ENCODE peak calls at places on chromosomes 2 and 18, in five cellular contexts. S is right atrium auricular region, G is upper lobe of right lung, H is fibroblast of mammary gland, P is NB4. X is an unnamed sample.

GRCh38 chr18:55234366-55235093 is 275.3 kb upstream of the CCDC68 start:
- DNase-seq in P (peak; percentile 80), G (peak; percentile 71), S (peak; percentile 88), H (peak; percentile 82), X (peak; percentile 94)

GRCh38 chr2:36192978-36193377 is 162.6 kb upstream of the CRIM1 start:
- DNase-seq in G (no peak), H (no peak), P (no peak), S (no peak), X (no peak)

GRCh38 chr2:68279691-68280090 is 27.4 kb upstream of the PPP3R1 start:
- DNase-seq in S (no peak), H (no peak), G (no peak), P (no peak), X (no peak)

GRCh38 chr2:88307817-88308216 is 137.7 kb downstream of the THNSL2 start:
- DNase-seq in H (peak; percentile 3), S (no peak), G (no peak), P (peak; percentile 43), X (no peak)

GRCh38 chr2:219557791-219558785 is 13.3 kb downstream of the OBSL1 start:
- DNase-seq in H (no peak), S (no peak), G (no peak), P (no peak), X (no peak)

GRCh38 chr2:204586444-204587165 is 41.3 kb downstream of the PARD3B start:
- DNase-seq in S (no peak), G (no peak), H (no peak), P (no peak), X (no peak)

GRCh38 chr2:41941831-41942230 is 106.0 kb upstream of the PKDCC start:
- DNase-seq in P (peak; percentile 42), G (no peak), H (no peak), S (no peak), X (no peak)

GRCh38 chr18:73990241-73990640 is 157.4 kb downstream of the FBXO15 start:
- DNase-seq in P (no peak), S (no peak), G (no peak), H (peak; percentile 82), X (peak; percentile 84)

GRCh38 chr2:158533009-158533408 is 76.3 kb downstream of the PKP4 start:
- DNase-seq in G (no peak), P (no peak), H (no peak), S (no peak), X (no peak)

GRCh38 chr2:75788925-75789324 is 78.2 kb upstream of the GCFC2 start:
- DNase-seq in G (no peak), P (no peak), H (no peak), S (no peak), X (no peak)

GRCh38 chr2:38037757-38038615 is 38.0 kb downstream of the CYP1B1 start:
- DNase-seq in P (peak; percentile 69), G (no peak), H (peak; percentile 77), S (peak; percentile 66), X (no peak)

GRCh38 chr2:25528173-25528572 is 145.2 kb downstream of the DTNB start:
- DNase-seq in G (no peak), H (peak; percentile 61), S (no peak), P (no peak), X (no peak)

GRCh38 chr2:54603357-54603756 is 120.1 kb upstream of the EML6 start:
- DNase-seq in P (no peak), G (no peak), S (no peak), H (peak; percentile 19), X (no peak)

GRCh38 chr2:86552889-86553288 is 10.4 kb downstream of the CHMP3 start:
- DNase-seq in P (no peak), G (no peak), H (no peak), S (no peak), X (no peak)

GRCh38 chr2:238105506-238106338 is 5.6 kb downstream of the ESPNL start:
- DNase-seq in P (no peak), S (no peak), G (peak; percentile 56), H (no peak), X (no peak)

GRCh38 chr2:113117594-113118262 is 9.7 kb upstream of the IL1RN start:
- DNase-seq in S (peak; percentile 57), P (peak; percentile 52), H (peak; percentile 97), G (no peak), X (peak; percentile 92)

GRCh38 chr2:1590611-1591460 is 153.5 kb downstream of the PXDN start:
- DNase-seq in S (no peak), P (no peak), H (no peak), G (peak; percentile 57), X (no peak)

GRCh38 chr18:49024408-49024807 is 73.6 kb upstream of the SMAD7 start:
- DNase-seq in P (no peak), H (no peak), G (peak; percentile 21), S (peak; percentile 38), X (no peak)

GRCh38 chr2:40625849-40626248 is 174.0 kb upstream of the SLC8A1 start:
- DNase-seq in S (no peak), P (peak; percentile 7), H (peak; percentile 91), G (no peak), X (no peak)

GRCh38 chr18:23134780-23135678 is at the start of gene CABLES1:
- DNase-seq in S (peak; percentile 80), P (peak; percentile 73), H (peak; percentile 22), G (peak; percentile 89), X (no peak)

GRCh38 chr2:96225016-96225533 is 16.4 kb upstream of the STARD7 start:
- DNase-seq in G (no peak), H (no peak), P (peak; percentile 92), S (no peak), X (no peak)

GRCh38 chr2:231674587-231675334 is 33.6 kb upstream of the PTMA start:
- DNase-seq in H (peak; percentile 34), P (peak; percentile 88), G (peak; percentile 89), S (peak; percentile 77), X (no peak)

GRCh38 chr2:69770193-69770702 is 28.3 kb downstream of the ANXA4 start:
- DNase-seq in G (no peak), H (peak; percentile 92), P (peak; percentile 75), S (peak; percentile 80), X (no peak)

GRCh38 chr2:109239720-109240119 is 110.7 kb downstream of the SH3RF3 start:
- DNase-seq in S (peak; percentile 65), P (peak; percentile 86), G (no peak), H (peak; percentile 73), X (no peak)

GRCh38 chr2:216345846-216346245 is 26.4 kb downstream of the MARCHF4 start:
- DNase-seq in H (no peak), S (no peak), P (no peak), G (no peak), X (peak; percentile 87)

GRCh38 chr2:48932667-48933066 is 177.1 kb upstream of the LHCGR start:
- DNase-seq in H (no peak), G (no peak), P (no peak), S (no peak), X (peak; percentile 75)

GRCh38 chr18:13613099-13613498 is 113.3 kb downstream of the FAM210A start:
- DNase-seq in G (no peak), H (no peak), S (no peak), P (no peak), X (peak; percentile 5)

GRCh38 chr2:204452464-204453023 is 92.7 kb upstream of the PARD3B start:
- DNase-seq in S (peak; percentile 66), G (no peak), H (peak; percentile 92), P (no peak), X (no peak)

GRCh38 chr2:74002515-74003391 is 18.0 kb downstream of the TET3 start:
- DNase-seq in S (peak; percentile 75), H (peak; percentile 67), G (peak; percentile 92), P (peak; percentile 88), X (no peak)

GRCh38 chr2:159071190-159071915 is 102.9 kb downstream of the TANC1 start:
- DNase-seq in S (no peak), G (no peak), H (peak; percentile 66), P (no peak), X (no peak)

DNA sequence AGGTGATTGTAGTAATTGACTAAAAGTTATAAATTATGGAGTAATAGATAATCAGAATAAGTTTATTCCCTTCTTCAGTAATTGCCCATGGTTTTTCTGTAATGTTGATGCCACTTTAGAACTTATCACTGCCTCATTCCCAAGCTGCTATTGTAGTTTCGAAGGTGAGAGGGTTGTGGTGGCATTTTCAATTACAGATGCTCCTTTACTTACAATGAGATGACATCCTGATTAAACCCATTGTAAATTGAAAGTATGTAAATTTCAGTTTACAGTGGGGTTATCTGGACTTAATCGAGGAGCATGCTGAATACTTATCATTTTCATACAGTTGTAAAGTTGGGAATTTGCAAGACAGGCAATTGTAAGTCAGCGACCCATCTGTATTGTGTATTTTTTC is 2.9 kb downstream of the NDUFV2 start:
- DNase-seq in S (no peak), P (no peak), G (no peak), H (no peak), X (no peak)
- H3K4me3 ChIP-seq in S (no peak overlapping the region), P (peak overlapping the region; percentile 99), G (peak overlapping the region; percentile 77), H (peak overlapping the region; percentile 21), X (peak overlapping the region; percentile 79)

GRCh38 chr2:61353909-61354308 is 117.0 kb downstream of the USP34 start:
- DNase-seq in P (no peak), S (no peak), H (no peak), G (no peak), X (no peak)

GRCh38 chr2:61356958-61357350 is 113.9 kb downstream of the USP34 start:
- DNase-seq in S (no peak), P (no peak), H (peak; percentile 52), G (no peak), X (no peak)

GRCh38 chr2:61354486-61355197 is 116.2 kb downstream of the USP34 start:
- DNase-seq in P (no peak), G (no peak), H (peak; percentile 25), S (no peak), X (no peak)

GRCh38 chr2:61357681-61358080 is 113.2 kb downstream of the USP34 start:
- DNase-seq in G (peak; percentile 78), P (no peak), S (no peak), H (peak; percentile 31), X (no peak)

GRCh38 chr2:61356261-61356957 is 114.5 kb downstream of the USP34 start:
- DNase-seq in S (no peak), P (no peak), H (peak; percentile 55), G (no peak), X (no peak)
- H3K4me3 ChIP-seq in S (no peak overlapping the region), P (no peak overlapping the region), H (no peak overlapping the region), G (no peak overlapping the region), X (no peak overlapping the region)

GRCh38 chr2:169867579-169867978 is 40.3 kb downstream of the UBR3 start:
- DNase-seq in P (no peak), S (no peak), H (no peak), G (no peak), X (no peak)
- H3K4me3 ChIP-seq in P (no peak overlapping the region), S (no peak overlapping the region), H (no peak overlapping the region), G (no peak overlapping the region), X (no peak overlapping the region)

DNA sequence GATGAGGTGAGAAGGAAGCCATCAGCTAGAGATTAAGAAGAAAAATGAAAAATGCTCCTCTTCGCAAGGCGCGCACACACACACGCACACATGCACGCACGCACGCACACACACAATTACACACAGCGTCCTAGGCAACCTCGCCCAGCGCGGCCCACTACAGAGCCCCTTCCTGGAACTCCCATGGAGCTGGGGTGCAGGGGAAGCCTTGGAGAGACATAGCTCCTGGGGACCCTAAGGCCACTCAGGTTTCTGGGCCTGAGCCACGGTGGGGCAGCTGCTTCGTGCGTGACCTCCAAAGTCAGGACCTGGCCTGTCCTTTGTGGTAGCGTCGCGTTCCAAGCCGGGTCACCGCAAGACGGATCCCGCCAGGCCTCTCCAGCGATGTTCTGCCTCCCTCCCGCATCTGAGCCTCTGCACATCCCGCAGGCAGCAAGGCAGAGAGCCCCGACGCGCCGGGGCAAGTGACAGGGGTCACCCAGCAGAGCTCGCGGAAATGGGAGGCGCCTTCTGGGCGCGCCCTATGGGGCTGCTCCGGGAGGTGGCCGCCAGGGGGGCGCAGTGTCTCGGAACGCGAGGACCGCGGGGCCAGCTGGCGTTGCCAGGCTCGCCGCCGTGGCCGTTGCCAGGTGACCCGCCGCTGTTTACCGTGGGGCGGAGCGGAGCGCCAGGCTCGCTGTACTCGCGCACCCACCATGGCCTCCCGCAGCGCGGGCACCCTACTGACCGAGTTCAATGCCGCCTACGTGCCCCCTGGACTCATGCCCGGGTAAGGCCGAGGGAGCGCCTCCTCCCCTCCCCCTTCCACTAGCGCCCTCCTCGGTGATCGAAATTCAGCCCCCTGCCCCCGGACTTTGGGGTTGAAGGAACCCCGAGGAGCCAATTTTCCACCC is 79.0 kb downstream of the CIB4 start:
- DNase-seq in S (no peak), G (peak; percentile 79), H (peak; percentile 5), P (peak; percentile 65), X (no peak)
- H3K4me3 ChIP-seq in S (peak overlapping the region; percentile 47), G (peak overlapping the region; percentile 17), H (no peak overlapping the region), P (no peak overlapping the region), X (peak overlapping the region; percentile 56)